ENCODE peak calls at places on chromosomes 2 and 18, in seven cellular contexts. One of them, this sample, is unnamed.
A peak's percentile ranks its signal among the peaks of the same experiment; 100 is the strongest.

GRCh38 chr2:150480971-150481830 is 6.3 kb downstream of the RND3 start:
- DNase-seq in IMR-90: peak; percentile 39
- DNase-seq in A549: no peak
- DNase-seq in spleen: no peak
- DNase-seq in breast epithelium: no peak
- DNase-seq in right lobe of liver: no peak
- DNase-seq in gastrocnemius medialis: no peak
- DNase-seq in this sample: no peak

GRCh38 chr2:200483729-200484198 is 26.1 kb downstream of the KCTD18 start:
- DNase-seq in IMR-90: peak; percentile 25
- DNase-seq in breast epithelium: no peak
- DNase-seq in gastrocnemius medialis: no peak
- DNase-seq in spleen: no peak
- DNase-seq in right lobe of liver: peak; percentile 42
- DNase-seq in A549: peak; percentile 29
- DNase-seq in this sample: no peak

GRCh38 chr2:177149155-177149503 is 63.5 kb upstream of the HNRNPA3 start:
- DNase-seq in right lobe of liver: no peak
- DNase-seq in gastrocnemius medialis: no peak
- DNase-seq in A549: no peak
- DNase-seq in IMR-90: no peak
- DNase-seq in breast epithelium: no peak
- DNase-seq in spleen: no peak
- DNase-seq in this sample: no peak

GRCh38 chr2:219274392-219274921 is 4.7 kb upstream of the DNAJB2 start:
- DNase-seq in gastrocnemius medialis: peak; percentile 68
- DNase-seq in A549: peak; percentile 90
- DNase-seq in IMR-90: peak; percentile 81
- DNase-seq in right lobe of liver: no peak
- DNase-seq in breast epithelium: no peak
- DNase-seq in spleen: peak; percentile 68
- DNase-seq in this sample: no peak

GRCh38 chr2:160076239-160076638 is 13.8 kb upstream of the PLA2R1 start:
- DNase-seq in IMR-90: no peak
- DNase-seq in A549: no peak
- DNase-seq in right lobe of liver: no peak
- DNase-seq in spleen: no peak
- DNase-seq in gastrocnemius medialis: no peak
- DNase-seq in breast epithelium: no peak
- DNase-seq in this sample: no peak

GRCh38 chr18:33097126-33097525 is 324.3 kb upstream of the KLHL14 start:
- DNase-seq in IMR-90: no peak
- DNase-seq in right lobe of liver: no peak
- DNase-seq in gastrocnemius medialis: no peak
- DNase-seq in breast epithelium: no peak
- DNase-seq in spleen: no peak
- DNase-seq in A549: no peak
- DNase-seq in this sample: no peak

GRCh38 chr18:80196528-80197320 is 50.6 kb downstream of the PARD6G start:
- DNase-seq in gastrocnemius medialis: no peak
- DNase-seq in right lobe of liver: no peak
- DNase-seq in breast epithelium: no peak
- DNase-seq in spleen: no peak
- DNase-seq in A549: no peak
- DNase-seq in IMR-90: peak; percentile 42
- DNase-seq in this sample: no peak

GRCh38 chr2:25606892-25607291 is 66.5 kb downstream of the DTNB start:
- DNase-seq in gastrocnemius medialis: no peak
- DNase-seq in A549: peak; percentile 27
- DNase-seq in spleen: no peak
- DNase-seq in right lobe of liver: no peak
- DNase-seq in IMR-90: peak; percentile 41
- DNase-seq in breast epithelium: no peak
- DNase-seq in this sample: no peak

GRCh38 chr2:184053326-184053725 is 545.0 kb upstream of the ZNF804A start:
- DNase-seq in right lobe of liver: no peak
- DNase-seq in spleen: no peak
- DNase-seq in breast epithelium: no peak
- DNase-seq in A549: no peak
- DNase-seq in IMR-90: no peak
- DNase-seq in gastrocnemius medialis: no peak
- DNase-seq in this sample: no peak

GRCh38 chr2:219045937-219046550 is 4.7 kb upstream of the CFAP65 start:
- DNase-seq in IMR-90: peak; percentile 27
- DNase-seq in breast epithelium: no peak
- DNase-seq in right lobe of liver: no peak
- DNase-seq in A549: no peak
- DNase-seq in spleen: no peak
- DNase-seq in gastrocnemius medialis: no peak
- DNase-seq in this sample: no peak

GRCh38 chr2:229220254-229220653 is 50.8 kb downstream of the PID1 start:
- DNase-seq in IMR-90: no peak
- DNase-seq in spleen: no peak
- DNase-seq in A549: no peak
- DNase-seq in breast epithelium: no peak
- DNase-seq in right lobe of liver: no peak
- DNase-seq in gastrocnemius medialis: no peak
- DNase-seq in this sample: no peak

GRCh38 chr2:169776483-169776802 is 22.2 kb upstream of the SSB start:
- DNase-seq in right lobe of liver: no peak
- DNase-seq in A549: no peak
- DNase-seq in gastrocnemius medialis: no peak
- DNase-seq in breast epithelium: no peak
- DNase-seq in spleen: no peak
- DNase-seq in IMR-90: peak; percentile 21
- DNase-seq in this sample: no peak

GRCh38 chr2:30522421-30522820 is 75.4 kb downstream of the LCLAT1 start:
- DNase-seq in spleen: no peak
- DNase-seq in breast epithelium: no peak
- DNase-seq in IMR-90: no peak
- DNase-seq in gastrocnemius medialis: no peak
- DNase-seq in A549: no peak
- DNase-seq in right lobe of liver: no peak
- DNase-seq in this sample: no peak

GRCh38 chr18:7000484-7001096 is 117.0 kb downstream of the LAMA1 start:
- DNase-seq in breast epithelium: no peak
- DNase-seq in spleen: no peak
- DNase-seq in IMR-90: peak; percentile 19
- DNase-seq in gastrocnemius medialis: no peak
- DNase-seq in A549: no peak
- DNase-seq in right lobe of liver: no peak
- DNase-seq in this sample: no peak

GRCh38 chr2:237509151-237509550 is 22.1 kb downstream of the MLPH start:
- DNase-seq in breast epithelium: no peak
- DNase-seq in gastrocnemius medialis: no peak
- DNase-seq in IMR-90: no peak
- DNase-seq in A549: no peak
- DNase-seq in right lobe of liver: no peak
- DNase-seq in spleen: no peak
- DNase-seq in this sample: no peak

GRCh38 chr2:235087812-235088607 is 136.2 kb downstream of the SH3BP4 start:
- DNase-seq in right lobe of liver: no peak
- DNase-seq in breast epithelium: no peak
- DNase-seq in A549: no peak
- DNase-seq in spleen: no peak
- DNase-seq in gastrocnemius medialis: peak; percentile 15
- DNase-seq in IMR-90: no peak
- DNase-seq in this sample: no peak

GRCh38 chr2:205066081-205066480 is 520.8 kb downstream of the PARD3B start:
- DNase-seq in breast epithelium: no peak
- DNase-seq in right lobe of liver: no peak
- DNase-seq in A549: no peak
- DNase-seq in spleen: no peak
- DNase-seq in IMR-90: no peak
- DNase-seq in gastrocnemius medialis: no peak
- DNase-seq in this sample: no peak

GRCh38 chr2:217798743-217799552 is 203.8 kb downstream of the TNS1 start:
- DNase-seq in A549: no peak
- DNase-seq in right lobe of liver: no peak
- DNase-seq in spleen: peak; percentile 75
- DNase-seq in breast epithelium: no peak
- DNase-seq in gastrocnemius medialis: peak; percentile 42
- DNase-seq in IMR-90: no peak
- DNase-seq in this sample: no peak

GRCh38 chr18:70290482-70291294 is 1.8 kb downstream of the SOCS6 start:
- DNase-seq in A549: no peak
- DNase-seq in IMR-90: no peak
- DNase-seq in gastrocnemius medialis: no peak
- DNase-seq in breast epithelium: no peak
- DNase-seq in right lobe of liver: no peak
- DNase-seq in spleen: no peak
- DNase-seq in this sample: no peak

GRCh38 chr2:62597323-62597722 is 91.3 kb upstream of the TMEM17 start:
- DNase-seq in IMR-90: peak; percentile 64
- DNase-seq in gastrocnemius medialis: no peak
- DNase-seq in right lobe of liver: no peak
- DNase-seq in spleen: no peak
- DNase-seq in A549: no peak
- DNase-seq in breast epithelium: no peak
- DNase-seq in this sample: no peak

DNA sequence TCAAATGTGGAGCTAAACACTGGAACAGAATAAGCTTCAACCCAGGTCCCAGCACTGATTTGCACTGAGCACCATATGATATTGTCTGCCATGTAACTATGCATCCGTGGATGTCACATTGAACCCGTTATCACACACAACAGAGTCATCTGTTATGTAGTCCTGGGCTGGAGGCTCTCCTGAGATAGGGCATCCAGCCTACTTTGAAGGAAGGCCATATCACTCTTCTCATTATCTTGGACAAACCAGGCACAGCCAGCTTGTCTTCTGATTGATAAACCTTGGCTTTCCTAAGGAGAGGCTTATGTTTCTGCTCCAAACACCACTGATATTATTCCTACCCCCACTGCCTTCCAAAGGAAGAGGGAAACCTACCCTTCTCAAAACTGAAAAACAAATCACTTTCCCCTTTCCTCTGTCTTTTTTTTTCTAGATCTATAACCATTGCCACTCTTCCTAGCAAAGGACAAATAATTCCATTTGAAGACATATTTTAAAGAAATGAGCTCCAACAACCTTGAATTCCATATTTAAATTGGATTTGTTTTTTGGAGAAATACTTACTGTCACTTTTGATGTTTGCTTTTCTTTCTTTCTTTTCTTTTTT is 16.4 kb downstream of the RSAD2 start:
- DNase-seq in right lobe of liver: no peak
- DNase-seq in IMR-90: no peak
- DNase-seq in breast epithelium: no peak
- DNase-seq in A549: no peak
- DNase-seq in spleen: no peak
- DNase-seq in gastrocnemius medialis: no peak
- DNase-seq in this sample: no peak
- TF ChIP-seq POLR2A in right lobe of liver: no peak
- TF ChIP-seq POLR2A in IMR-90: no peak
- TF ChIP-seq POLR2A in breast epithelium: no peak
- TF ChIP-seq POLR2A in A549: no peak
- TF ChIP-seq POLR2A in spleen: no peak
- TF ChIP-seq POLR2A in gastrocnemius medialis: no peak
- TF ChIP-seq POLR2A in this sample: no peak

GRCh38 chr2:168244318-168244717 is 3.1 kb downstream of the STK39 start:
- DNase-seq in A549: no peak
- DNase-seq in spleen: peak; percentile 62
- DNase-seq in right lobe of liver: no peak
- DNase-seq in IMR-90: no peak
- DNase-seq in breast epithelium: no peak
- DNase-seq in gastrocnemius medialis: no peak
- DNase-seq in this sample: no peak
- H3K4me1 ChIP-seq in A549: peaks cover 14% of the 10 kb centered on the region
- H3K4me1 ChIP-seq in spleen: peaks cover 35% of the 10 kb centered on the region
- H3K4me1 ChIP-seq in right lobe of liver: no peaks in the 10 kb centered on the region
- H3K4me1 ChIP-seq in IMR-90: peaks cover 16% of the 10 kb centered on the region
- H3K4me1 ChIP-seq in breast epithelium: no peaks in the 10 kb centered on the region
- H3K4me1 ChIP-seq in gastrocnemius medialis: peaks cover 3% of the 10 kb centered on the region
- H3K4me1 ChIP-seq in this sample: peaks cover 82% of the 10 kb centered on the region

GRCh38 chr2:84821806-84822205 is 59.1 kb downstream of the TRABD2A start:
- DNase-seq in A549: no peak
- DNase-seq in spleen: no peak
- DNase-seq in right lobe of liver: no peak
- DNase-seq in IMR-90: no peak
- DNase-seq in gastrocnemius medialis: no peak
- DNase-seq in breast epithelium: no peak
- DNase-seq in this sample: no peak

GRCh38 chr2:84811839-84812238 is 69.0 kb downstream of the TRABD2A start:
- DNase-seq in IMR-90: no peak
- DNase-seq in breast epithelium: no peak
- DNase-seq in spleen: no peak
- DNase-seq in gastrocnemius medialis: no peak
- DNase-seq in right lobe of liver: no peak
- DNase-seq in A549: no peak
- DNase-seq in this sample: no peak

GRCh38 chr2:84817239-84817655 is 63.6 kb downstream of the TRABD2A start:
- DNase-seq in IMR-90: no peak
- DNase-seq in gastrocnemius medialis: no peak
- DNase-seq in right lobe of liver: no peak
- DNase-seq in spleen: no peak
- DNase-seq in A549: no peak
- DNase-seq in breast epithelium: no peak
- DNase-seq in this sample: no peak

GRCh38 chr2:84815146-84815545 is 65.7 kb downstream of the TRABD2A start:
- DNase-seq in right lobe of liver: no peak
- DNase-seq in spleen: no peak
- DNase-seq in gastrocnemius medialis: no peak
- DNase-seq in breast epithelium: no peak
- DNase-seq in A549: no peak
- DNase-seq in IMR-90: peak; percentile 70
- DNase-seq in this sample: no peak

DNA sequence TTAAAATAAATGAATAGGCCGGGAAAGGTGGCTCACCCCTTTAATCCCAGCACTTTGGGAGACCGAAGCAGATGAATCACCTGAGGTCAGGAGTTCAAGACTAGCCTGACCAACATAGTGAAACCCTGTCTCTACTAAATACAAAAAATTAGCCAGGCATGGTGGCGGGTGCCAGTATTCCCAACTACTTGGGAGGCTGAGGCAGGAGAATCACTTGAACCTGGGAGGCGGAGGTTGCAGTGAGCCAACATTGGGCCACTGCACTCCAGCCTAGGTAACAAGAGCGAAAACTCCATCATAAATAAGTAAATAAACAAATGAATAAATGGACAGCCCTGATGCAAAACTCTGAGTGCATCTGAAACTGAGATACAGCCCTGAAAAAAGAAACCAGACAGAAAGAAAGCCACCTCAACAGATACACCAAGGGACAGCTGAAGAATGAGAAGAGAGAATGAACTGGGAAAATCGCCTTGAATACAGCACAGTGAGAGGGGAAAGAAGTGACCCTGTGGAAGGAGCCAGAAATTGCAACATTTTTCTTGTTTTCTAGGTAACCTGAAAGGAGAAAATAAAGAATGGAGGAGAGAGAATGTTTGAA is 64.4 kb downstream of the TRABD2A start:
- DNase-seq in A549: no peak
- DNase-seq in gastrocnemius medialis: no peak
- DNase-seq in IMR-90: no peak
- DNase-seq in right lobe of liver: no peak
- DNase-seq in spleen: no peak
- DNase-seq in breast epithelium: no peak
- DNase-seq in this sample: no peak
- H3K4me3 ChIP-seq in A549: no peak overlapping the region
- H3K4me3 ChIP-seq in gastrocnemius medialis: no peak overlapping the region
- H3K4me3 ChIP-seq in IMR-90: no peak overlapping the region
- H3K4me3 ChIP-seq in right lobe of liver: no peak overlapping the region
- H3K4me3 ChIP-seq in spleen: no peak overlapping the region
- H3K4me3 ChIP-seq in breast epithelium: no peak overlapping the region
- H3K4me3 ChIP-seq in this sample: no peak overlapping the region

GRCh38 chr2:240579771-240580614 is 6.5 kb upstream of the CAPN10 start:
- DNase-seq in right lobe of liver: peak; percentile 81
- DNase-seq in gastrocnemius medialis: peak; percentile 77
- DNase-seq in breast epithelium: no peak
- DNase-seq in IMR-90: peak; percentile 89
- DNase-seq in A549: no peak
- DNase-seq in spleen: peak; percentile 92
- DNase-seq in this sample: no peak
- TF ChIP-seq POLR2A in right lobe of liver: peak; percentile 18
- TF ChIP-seq POLR2A in gastrocnemius medialis: no peak
- TF ChIP-seq POLR2A in breast epithelium: no peak
- TF ChIP-seq POLR2A in IMR-90: no peak
- TF ChIP-seq POLR2A in A549: no peak
- TF ChIP-seq POLR2A in spleen: no peak
- TF ChIP-seq POLR2A in this sample: no peak